ENCODE peak calls at places on chromosomes 7 and 10, in six cellular contexts. C, E, H, M, L and P are unnamed samples.

GRCh38 chr7:137685439-137686164 is 161.2 kb downstream of the DGKI start:
- DNase-seq in C (no peak), M (no peak), H (no peak), L (no peak), E (peak; percentile 17), P (no peak)

GRCh38 chr10:79116801-79117723 is 48.3 kb downstream of the ZMIZ1 start:
- DNase-seq in H (no peak), L (no peak), M (no peak), C (no peak), E (peak; percentile 43), P (peak; percentile 74)

GRCh38 chr7:44508328-44508990 is 18.0 kb upstream of the NUDCD3 start:
- DNase-seq in H (no peak), M (no peak), C (no peak), L (no peak), E (no peak), P (no peak)

GRCh38 chr7:43534110-43534509 is 48.8 kb upstream of the STK17A start:
- DNase-seq in C (no peak), H (no peak), E (peak; percentile 31), L (no peak), M (no peak), P (peak; percentile 48)

GRCh38 chr7:85750454-85750949 is 563.6 kb upstream of the SEMA3D start:
- DNase-seq in H (no peak), E (peak; percentile 61), L (no peak), M (no peak), C (no peak), P (peak; percentile 40)

GRCh38 chr10:24825551-24825950 is 101.9 kb upstream of the ARHGAP21 start:
- DNase-seq in L (no peak), C (no peak), E (peak; percentile 37), M (no peak), H (no peak), P (peak; percentile 76)

GRCh38 chr10:91296471-91296870 is 76.0 kb downstream of the PCGF5 start:
- DNase-seq in C (no peak), L (no peak), M (no peak), E (peak; percentile 50), H (no peak), P (peak; percentile 23)

GRCh38 chr7:2635810-2636701 is 4.3 kb downstream of the TTYH3 start:
- DNase-seq in H (no peak), C (no peak), M (no peak), L (no peak), E (peak; percentile 87), P (no peak)

GRCh38 chr10:78925800-78926319 is 142.9 kb upstream of the ZMIZ1 start:
- DNase-seq in C (no peak), L (no peak), H (no peak), E (peak; percentile 96), M (no peak), P (peak; percentile 98)

GRCh38 chr10:94677691-94678090 is 5.8 kb upstream of the CYP2C18 start:
- DNase-seq in E (no peak), C (no peak), M (no peak), L (no peak), H (no peak), P (no peak)

GRCh38 chr10:116044722-116045374 is 228.2 kb downstream of the GFRA1 start:
- DNase-seq in M (no peak), E (no peak), C (no peak), L (no peak), H (no peak), P (peak; percentile 1)

GRCh38 chr7:87187120-87187519 is 32.4 kb downstream of the TMEM243 start:
- DNase-seq in M (no peak), C (no peak), H (no peak), L (no peak), E (no peak), P (no peak)

GRCh38 chr10:96450514-96451207 is 63.1 kb downstream of the TLL2 start:
- DNase-seq in L (no peak), E (no peak), M (no peak), C (no peak), H (peak; percentile 36), P (no peak)

GRCh38 chr10:62885656-62886461 is 69.7 kb upstream of the EGR2 start:
- DNase-seq in M (no peak), L (no peak), H (no peak), E (peak; percentile 38), C (no peak), P (peak; percentile 30)

GRCh38 chr7:28358423-28358868 is 53.9 kb upstream of the CREB5 start:
- DNase-seq in E (peak; percentile 72), H (no peak), L (no peak), C (no peak), M (no peak), P (peak; percentile 93)

GRCh38 chr7:47091141-47091540 is 490.8 kb downstream of the TNS3 start:
- DNase-seq in H (no peak), M (no peak), E (peak; percentile 25), C (no peak), L (no peak), P (peak; percentile 22)

GRCh38 chr7:13949939-13950338 is 39.5 kb downstream of the ETV1 start:
- DNase-seq in M (no peak), L (no peak), C (no peak), H (no peak), E (no peak), P (no peak)

GRCh38 chr7:38222481-38223096 is 44.5 kb downstream of the STARD3NL start:
- DNase-seq in H (no peak), C (peak; percentile 69), E (peak; percentile 74), M (no peak), L (no peak), P (peak; percentile 84)

GRCh38 chr10:110057461-110057860 is 49.7 kb downstream of the ADD3 start:
- DNase-seq in C (no peak), L (no peak), M (no peak), E (no peak), H (no peak), P (no peak)